ENCODE peak calls at places on chromosomes 1 and 21, in six cellular contexts. O is IMR-90; V is GM12878; Z is A549; B is neural progenitor cell; D is effector memory CD4-positive, alpha-beta T cell. H is an unnamed sample.

GRCh38 chr1:228964178-228964819 is 229.0 kb downstream of the RHOU start:
- DNase-seq in O (peak; percentile 94), V (no peak), Z (no peak), B (no peak), D (no peak), H (no peak)

GRCh38 chr1:63732666-63733065 is 41.2 kb upstream of the ROR1 start:
- DNase-seq in O (peak; percentile 44), V (no peak), Z (no peak), B (no peak), D (no peak), H (no peak)

GRCh38 chr1:205536759-205537361 is 32.4 kb downstream of the CDK18 start:
- DNase-seq in O (no peak), V (no peak), Z (no peak), B (no peak), D (no peak), H (no peak)

GRCh38 chr1:235503333-235504121 is 725 bp downstream of the B3GALNT2 start:
- DNase-seq in O (peak; percentile 41), V (no peak), Z (peak; percentile 36), B (peak; percentile 86), D (no peak), H (no peak)

GRCh38 chr1:11550664-11551283 is 71.8 kb downstream of the DISP3 start:
- DNase-seq in O (peak; percentile 72), V (no peak), Z (peak; percentile 49), B (peak; percentile 97), D (no peak), H (no peak)

GRCh38 chr1:160128636-160129035 is 13.1 kb downstream of the ATP1A2 start:
- DNase-seq in O (no peak), V (no peak), Z (no peak), B (no peak), D (no peak), H (no peak)

GRCh38 chr1:44678120-44678519 is 3.6 kb downstream of the ARMH1 start:
- DNase-seq in O (no peak), V (no peak), Z (no peak), B (no peak), D (no peak), H (no peak)

GRCh38 chr1:226967665-226968064 is 27.6 kb downstream of the COQ8A start:
- DNase-seq in O (peak; percentile 66), V (no peak), Z (no peak), B (no peak), D (no peak), H (no peak)

GRCh38 chr1:83761084-83761760 is 237.7 kb downstream of the TTLL7 start:
- DNase-seq in O (no peak), V (peak; percentile 45), Z (no peak), B (peak; percentile 33), D (no peak), H (no peak)

GRCh38 chr1:55428944-55429931 is 214.1 kb upstream of the USP24 start:
- DNase-seq in O (peak; percentile 100), V (no peak), Z (peak; percentile 95), B (no peak), D (no peak), H (no peak)

GRCh38 chr1:229230893-229231753 is 39.8 kb upstream of the RAB4A start:
- DNase-seq in O (no peak), V (no peak), Z (peak; percentile 66), B (peak; percentile 49), D (no peak), H (no peak)

GRCh38 chr1:12356004-12356890 is 126.4 kb downstream of the VPS13D start:
- DNase-seq in O (peak; percentile 73), V (no peak), Z (peak; percentile 50), B (no peak), D (no peak), H (no peak)

GRCh38 chr1:61095127-61095812 is 12.9 kb downstream of the NFIA start:
- DNase-seq in O (no peak), V (no peak), Z (no peak), B (no peak), D (no peak), H (no peak)

GRCh38 chr1:143643148-143643885 is 328.5 kb downstream of the FAM72C start:
- DNase-seq in O (no peak), V (no peak), Z (no peak), B (no peak), D (no peak), H (no peak)

GRCh38 chr1:162381383-162381782 is at the start of gene C1orf226:
- DNase-seq in O (no peak), V (no peak), Z (peak; percentile 17), B (no peak), D (no peak), H (no peak)

GRCh38 chr21:44751186-44751798 is 39.9 kb upstream of the TSPEAR start:
- DNase-seq in O (no peak), V (no peak), Z (no peak), B (no peak), D (no peak), H (no peak)

GRCh38 chr1:145708063-145708462 is 895 bp upstream of the PDZK1 start:
- DNase-seq in O (peak; percentile 66), V (no peak), Z (no peak), B (peak; percentile 9), D (no peak), H (no peak)

GRCh38 chr1:1161683-1162079 is 12.0 kb upstream of the TTLL10 start:
- DNase-seq in O (no peak), V (no peak), Z (no peak), B (no peak), D (no peak), H (no peak)

GRCh38 chr1:39900662-39901485 is 843 bp downstream of the MYCL start:
- DNase-seq in O (peak; percentile 19), V (no peak), Z (no peak), B (peak; percentile 60), D (no peak), H (no peak)

GRCh38 chr1:217681806-217682205 is 50.7 kb downstream of the SPATA17 start:
- DNase-seq in O (no peak), V (no peak), Z (no peak), B (no peak), D (no peak), H (no peak)

DNA sequence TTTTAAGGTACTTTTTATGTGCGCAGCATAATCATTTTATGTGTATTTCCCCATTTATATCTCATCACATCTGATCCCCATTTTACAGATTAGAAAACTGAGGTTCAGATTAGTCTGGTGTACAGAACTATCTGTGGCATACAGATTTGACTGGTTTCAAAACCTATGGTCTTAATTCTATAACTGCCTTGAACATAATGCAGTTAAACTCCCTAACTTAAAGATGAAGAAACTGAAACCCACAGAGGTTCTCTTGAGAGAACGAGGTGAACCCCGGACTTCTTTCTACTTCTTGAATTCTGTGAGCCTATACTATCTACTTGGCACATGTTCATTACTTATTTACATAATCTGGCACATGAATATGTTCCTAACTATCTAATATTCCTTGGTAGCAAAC is 479.1 kb downstream of the AGBL4 start:
- DNase-seq in O (no peak), V (no peak), Z (no peak), B (no peak), D (no peak), H (no peak)
- H3K9me3 ChIP-seq in O (peaks cover 7% of the 10 kb centered on the region), V (no peaks in the 10 kb centered on the region), Z (no peaks in the 10 kb centered on the region), B (peaks cover 9% of the 10 kb centered on the region), D (no peaks in the 10 kb centered on the region), H (no peaks in the 10 kb centered on the region)

DNA sequence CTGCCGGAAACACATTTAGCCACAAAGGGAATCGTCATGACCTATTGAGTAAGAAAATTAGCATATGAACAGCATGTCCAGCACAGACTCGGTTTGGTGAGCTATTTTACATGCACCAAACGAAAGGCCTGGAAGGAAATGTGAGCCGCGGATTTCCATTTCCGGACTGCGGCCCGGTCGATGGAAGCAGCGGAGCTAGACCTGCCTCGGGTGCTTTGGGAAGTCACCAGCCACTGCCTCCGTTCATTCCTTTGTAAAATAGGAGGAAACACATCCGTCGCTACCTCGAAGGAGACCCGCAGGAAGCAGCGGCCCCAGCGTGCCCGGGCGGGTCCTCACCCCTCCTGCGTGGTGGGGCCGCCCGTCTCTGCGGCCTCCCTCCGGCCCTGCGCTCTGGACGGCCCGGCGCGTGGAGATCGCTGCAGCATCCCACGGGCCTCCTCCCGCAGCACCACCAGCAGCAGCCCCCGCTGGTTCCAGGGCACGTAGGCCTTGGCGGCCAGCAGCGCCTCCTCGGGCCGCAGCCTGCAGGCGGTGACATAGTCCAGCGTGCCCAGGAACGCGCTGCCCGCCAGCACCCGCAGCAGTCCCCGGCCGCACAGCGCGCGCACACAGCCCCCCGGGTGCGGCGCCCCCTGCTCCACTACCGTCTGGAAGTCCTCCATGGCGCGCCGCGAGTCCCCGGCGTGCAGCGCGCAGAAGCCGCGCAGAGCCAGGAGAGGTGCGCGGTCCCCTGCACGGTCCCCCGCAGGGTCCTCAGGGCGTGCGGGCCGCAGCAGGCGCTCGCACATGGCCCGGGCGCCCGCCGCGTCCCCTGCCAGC is 12.1 kb downstream of the TTC34 start:
- DNase-seq in O (no peak), V (no peak), Z (no peak), B (no peak), D (no peak), H (no peak)
- H3K9me3 ChIP-seq in O (peaks cover 46% of the 10 kb centered on the region), V (peaks cover 1% of the 10 kb centered on the region), Z (peaks cover 5% of the 10 kb centered on the region), B (peaks cover 11% of the 10 kb centered on the region), D (peaks cover 6% of the 10 kb centered on the region), H (no peaks in the 10 kb centered on the region)

GRCh38 chr1:35530946-35531345 is 26.3 kb downstream of the KIAA0319L start:
- DNase-seq in O (no peak), V (no peak), Z (no peak), B (no peak), D (no peak), H (no peak)

GRCh38 chr1:35530168-35530567 is 27.0 kb downstream of the KIAA0319L start:
- DNase-seq in O (no peak), V (no peak), Z (no peak), B (no peak), D (no peak), H (no peak)

GRCh38 chr1:35533596-35533995 is 23.6 kb downstream of the KIAA0319L start:
- DNase-seq in O (no peak), V (no peak), Z (no peak), B (no peak), D (no peak), H (no peak)

GRCh38 chr1:35532497-35533226 is 24.5 kb downstream of the KIAA0319L start:
- DNase-seq in O (no peak), V (no peak), Z (no peak), B (no peak), D (no peak), H (no peak)

DNA sequence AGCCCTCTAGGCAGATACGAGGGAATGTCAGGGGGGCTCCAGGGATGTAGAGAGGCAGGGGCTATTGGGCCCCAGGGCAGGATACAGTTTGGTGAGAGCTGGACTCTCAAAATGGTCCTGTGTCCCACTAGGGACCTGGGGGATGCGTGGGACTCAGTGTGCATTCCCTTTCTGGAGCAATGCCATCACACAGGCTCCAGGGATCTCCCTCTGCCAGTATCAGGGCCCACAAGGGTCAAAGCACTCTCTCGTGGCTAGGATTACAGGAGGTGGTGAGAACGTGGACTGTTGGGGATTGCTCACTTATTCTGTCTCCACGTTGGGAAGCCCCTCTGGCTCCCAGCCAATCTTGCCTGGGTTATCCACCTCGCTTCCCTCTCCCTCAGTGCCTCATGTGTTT is 25.8 kb downstream of the KIAA0319L start:
- DNase-seq in O (no peak), V (no peak), Z (no peak), B (no peak), D (no peak), H (no peak)
- H3K9me3 ChIP-seq in O (peaks cover 3% of the 10 kb centered on the region), V (peaks cover 43% of the 10 kb centered on the region), Z (peaks cover 36% of the 10 kb centered on the region), B (no peaks in the 10 kb centered on the region), D (no peaks in the 10 kb centered on the region), H (no peaks in the 10 kb centered on the region)

DNA sequence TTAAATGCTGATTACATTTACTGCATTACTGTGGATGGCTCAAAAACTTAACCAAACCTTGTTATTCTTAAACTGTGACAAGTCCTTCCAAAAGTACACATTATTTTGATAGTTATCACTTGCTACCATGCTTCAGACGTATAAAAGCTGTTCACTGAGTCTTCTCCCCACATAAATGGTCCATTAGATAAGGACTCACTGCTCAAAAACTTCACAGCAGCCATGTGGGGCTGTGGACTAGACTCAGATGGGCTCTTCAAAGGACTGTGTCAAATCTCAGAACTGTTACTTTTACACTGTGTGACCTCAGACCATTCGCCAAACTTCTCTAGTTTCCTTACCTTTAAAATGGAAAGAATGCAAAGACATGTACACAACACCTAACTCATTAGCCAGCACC is 11.6 kb downstream of the SCAF4 start:
- DNase-seq in O (no peak), V (no peak), Z (no peak), B (no peak), D (no peak), H (no peak)
- H3K9me3 ChIP-seq in O (no peaks in the 10 kb centered on the region), V (no peaks in the 10 kb centered on the region), Z (no peaks in the 10 kb centered on the region), B (no peaks in the 10 kb centered on the region), D (no peaks in the 10 kb centered on the region), H (no peaks in the 10 kb centered on the region)